ENCODE peak calls at places on chromosomes 16 and 17, in five cellular contexts. X is psoas muscle; K is MM.1S; Y is CD4-positive, alpha-beta memory T cell; G is neural progenitor cell. T is an unnamed sample.

GRCh38 chr17:64128787-64129514 is 993 bp downstream of the ERN1 start:
- DNase-seq in X (peak), K (no peak), G (no peak), Y (no peak), T (peak)

GRCh38 chr17:74632196-74632540 is 8.6 kb upstream of the CD300E start:
- DNase-seq in G (no peak), X (no peak), Y (no peak), K (no peak), T (no peak)

GRCh38 chr16:19542138-19542821 is 13.2 kb upstream of the VPS35L start:
- DNase-seq in G (no peak), X (no peak), Y (no peak), K (no peak), T (no peak)

GRCh38 chr16:1610841-1611653 is 825 bp downstream of the IFT140 start:
- DNase-seq in G (no peak), X (no peak), K (no peak), Y (no peak), T (peak)

GRCh38 chr16:66298006-66298405 is 68.5 kb upstream of the CDH5 start:
- DNase-seq in G (peak), X (no peak), Y (no peak), K (no peak), T (no peak)

GRCh38 chr16:89004209-89004831 is 27.3 kb upstream of the CBFA2T3 start:
- DNase-seq in Y (no peak), K (no peak), G (peak), X (no peak), T (no peak)

GRCh38 chr17:5110816-5111215 is 862 bp downstream of the ZNF232 start:
- DNase-seq in Y (no peak), X (no peak), G (no peak), K (no peak), T (no peak)

GRCh38 chr16:15461376-15461775 is 27.0 kb downstream of the BMERB1 start:
- DNase-seq in G (no peak), K (no peak), X (no peak), Y (no peak), T (no peak)

GRCh38 chr16:12971216-12971615 is 69.8 kb downstream of the SHISA9 start:
- DNase-seq in X (peak), Y (no peak), G (no peak), K (no peak), T (no peak)

GRCh38 chr16:89557230-89557935 is 3.1 kb upstream of the RPL13 start:
- DNase-seq in X (peak), G (peak), Y (peak), K (peak), T (peak)

GRCh38 chr17:61397086-61397842 is 2.4 kb upstream of the TBX2 start:
- DNase-seq in Y (no peak), X (no peak), K (no peak), G (peak), T (no peak)

GRCh38 chr17:71423871-71424546 is 696.8 kb upstream of the SOX9 start:
- DNase-seq in Y (no peak), K (peak), G (no peak), X (no peak), T (no peak)

GRCh38 chr16:72050769-72051464 is 3.4 kb upstream of the HP start:
- DNase-seq in X (peak), Y (no peak), K (no peak), G (no peak), T (no peak)

GRCh38 chr16:74607967-74608356 is 1.0 kb upstream of the GLG1 start:
- DNase-seq in X (no peak), G (peak), Y (no peak), K (no peak), T (no peak)

GRCh38 chr17:64411999-64412771 is 21.5 kb upstream of the PECAM1 start:
- DNase-seq in K (no peak), Y (no peak), X (peak), G (peak), T (no peak)

GRCh38 chr16:62977876-62978275 is 941.6 kb upstream of the CDH8 start:
- DNase-seq in G (no peak), X (no peak), K (no peak), Y (no peak), T (no peak)

GRCh38 chr17:32882734-32883133 is 5.8 kb upstream of the MYO1D start:
- DNase-seq in Y (no peak), K (no peak), X (no peak), G (no peak), T (no peak)

GRCh38 chr16:49189286-49189685 is 92.4 kb downstream of the CBLN1 start:
- DNase-seq in G (no peak), X (no peak), K (no peak), Y (no peak), T (no peak)

GRCh38 chr17:61443475-61443882 is 8.7 kb upstream of the TBX4 start:
- DNase-seq in G (no peak), K (no peak), Y (no peak), X (no peak), T (no peak)

GRCh38 chr16:69726313-69727060 is at the start of gene NQO1:
- DNase-seq in X (peak), Y (peak), K (peak), G (peak), T (peak)

GRCh38 chr16:69724414-69724873 is 1.9 kb downstream of the NQO1 start:
- DNase-seq in X (no peak), K (no peak), Y (no peak), G (no peak), T (no peak)

GRCh38 chr16:69725480-69726312 is 664 bp downstream of the NQO1 start:
- DNase-seq in Y (no peak), G (no peak), K (no peak), X (no peak), T (no peak)

GRCh38 chr16:69724981-69725479 is 1.3 kb downstream of the NQO1 start:
- DNase-seq in X (no peak), Y (no peak), G (no peak), K (no peak), T (no peak)

DNA sequence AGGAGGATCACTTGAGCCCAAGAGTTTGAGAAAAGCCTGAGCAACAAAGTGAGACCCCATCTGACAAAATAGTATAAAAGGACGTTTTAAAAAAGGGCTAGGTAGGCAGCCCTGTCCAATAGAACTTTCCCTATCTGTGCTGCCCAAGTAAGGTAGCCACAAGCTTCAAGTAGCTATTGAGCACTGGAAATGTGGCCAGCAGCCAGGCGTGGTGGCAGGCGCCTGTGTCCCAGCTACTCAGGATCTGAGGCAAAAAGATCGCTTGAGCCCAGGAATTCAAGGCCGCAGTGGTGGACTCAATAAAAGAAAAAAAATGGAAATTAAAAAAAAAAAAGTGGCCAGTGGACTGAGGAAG is 1.5 kb upstream of the NQO1 start:
- DNase-seq in X (no peak), Y (no peak), G (no peak), K (no peak), T (peak)
- H3K4me3 ChIP-seq in X (peak), Y (no peak), G (peak), K (no peak), T (no peak)

DNA sequence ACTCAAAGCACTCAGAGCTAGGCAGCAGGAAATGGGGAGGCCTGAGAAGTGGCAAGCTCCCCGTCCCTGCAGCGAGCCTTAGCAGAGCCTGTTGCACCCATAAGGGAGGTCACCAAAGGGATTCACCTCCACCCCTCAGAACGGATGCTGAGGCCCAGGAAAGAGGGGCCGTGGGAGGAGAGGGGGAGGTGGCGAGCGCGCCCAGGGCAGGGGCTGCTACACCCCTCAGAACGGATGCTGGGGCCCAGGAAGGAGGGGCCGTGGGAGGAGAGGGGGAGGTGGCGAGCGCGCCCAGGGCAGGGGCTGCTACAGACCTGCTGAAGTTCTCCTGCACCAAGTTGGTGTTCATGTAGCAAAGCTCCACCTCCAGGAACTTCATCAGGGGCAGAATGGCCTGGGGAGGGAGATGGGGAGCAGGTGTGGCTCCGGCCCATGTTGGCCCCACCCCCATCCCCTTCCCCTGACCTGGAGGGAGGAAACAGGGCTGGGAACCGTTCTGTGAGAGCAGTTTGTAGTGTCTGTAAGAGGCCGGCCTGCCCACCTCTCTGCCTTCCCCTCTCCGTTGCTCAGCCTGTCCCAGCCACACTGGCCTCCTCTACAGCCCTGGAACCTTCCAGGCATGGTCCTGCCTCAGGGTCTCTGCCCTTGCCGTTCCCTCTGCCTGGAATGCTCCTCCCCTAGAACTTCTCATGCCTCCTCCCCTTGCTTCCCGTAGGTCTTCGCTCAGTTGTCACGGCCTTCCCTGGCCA is 11.4 kb downstream of the UNC13D start:
- DNase-seq in K (no peak), Y (peak), X (no peak), G (no peak), T (no peak)
- H3K4me3 ChIP-seq in K (no peak), Y (peak), X (no peak), G (no peak), T (no peak)

DNA sequence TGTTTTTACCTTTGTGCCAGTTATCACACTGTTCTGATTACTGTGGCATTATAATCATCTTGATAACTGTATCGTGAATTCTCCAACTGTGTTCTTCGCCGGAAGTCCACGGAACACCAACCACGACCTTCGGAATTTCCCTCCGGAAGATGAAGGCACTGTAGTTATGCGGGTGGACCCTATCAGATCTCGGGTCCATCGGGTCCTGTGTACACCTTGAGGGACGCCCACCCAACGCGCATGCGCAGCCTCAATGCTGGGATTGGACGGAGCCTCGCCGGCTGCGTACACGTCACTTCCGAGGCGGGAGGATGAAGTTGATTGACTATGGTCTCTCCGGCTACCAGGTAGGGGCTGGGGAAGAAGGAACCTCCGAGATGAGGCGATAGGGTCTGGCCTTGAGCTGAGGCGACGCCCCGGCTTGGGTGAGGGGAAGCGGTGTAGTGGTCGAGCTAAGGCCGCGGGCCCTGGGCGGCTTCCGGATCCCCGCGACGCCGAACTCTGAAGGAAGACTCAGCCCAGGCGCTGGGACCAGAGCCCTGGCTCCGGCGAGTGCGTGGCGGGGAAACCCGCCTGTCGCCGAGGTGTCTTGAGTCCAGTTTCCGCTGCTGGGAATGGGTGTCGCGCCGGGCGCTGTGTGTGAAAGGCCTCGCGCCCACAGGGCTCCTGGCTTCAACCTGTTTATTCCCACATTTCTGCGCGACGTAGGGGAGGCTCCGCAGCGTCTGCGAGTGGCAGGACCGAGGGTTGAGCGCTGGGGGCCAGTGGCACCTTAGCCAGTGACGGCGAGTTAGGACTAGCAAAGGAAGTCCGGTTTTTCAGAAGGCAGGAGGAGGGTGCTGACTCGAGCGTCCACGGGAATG is at the start of gene DHRS7B:
- DNase-seq in K (peak), X (peak), Y (peak), G (peak), T (peak)
- H3K4me3 ChIP-seq in K (peak), X (peak), Y (peak), G (peak), T (peak)

GRCh38 chr16:84929421-84930297 is 81.7 kb downstream of the ZDHHC7 start:
- DNase-seq in G (no peak), X (peak), K (no peak), Y (no peak), T (no peak)
- H3K4me3 ChIP-seq in G (no peak), X (no peak), K (no peak), Y (no peak), T (no peak)

GRCh38 chr17:81142301-81143199 is 22.8 kb upstream of the PVALEF start:
- DNase-seq in G (peak), Y (peak), X (peak), K (peak), T (peak)
- H3K4me3 ChIP-seq in G (no peak), Y (no peak), X (peak), K (no peak), T (peak)

GRCh38 chr17:27088767-27089078 is 205.2 kb upstream of the WSB1 start:
- DNase-seq in X (no peak), K (no peak), G (no peak), Y (no peak), T (no peak)

GRCh38 chr17:27089929-27090247 is 204.0 kb upstream of the WSB1 start:
- DNase-seq in K (no peak), Y (no peak), G (no peak), X (no peak), T (no peak)

GRCh38 chr17:27087935-27088766 is 205.8 kb upstream of the WSB1 start:
- DNase-seq in K (no peak), G (no peak), Y (no peak), X (no peak), T (no peak)

GRCh38 chr17:27086526-27086925 is 207.4 kb upstream of the WSB1 start:
- DNase-seq in K (no peak), X (no peak), Y (no peak), G (no peak), T (no peak)

DNA sequence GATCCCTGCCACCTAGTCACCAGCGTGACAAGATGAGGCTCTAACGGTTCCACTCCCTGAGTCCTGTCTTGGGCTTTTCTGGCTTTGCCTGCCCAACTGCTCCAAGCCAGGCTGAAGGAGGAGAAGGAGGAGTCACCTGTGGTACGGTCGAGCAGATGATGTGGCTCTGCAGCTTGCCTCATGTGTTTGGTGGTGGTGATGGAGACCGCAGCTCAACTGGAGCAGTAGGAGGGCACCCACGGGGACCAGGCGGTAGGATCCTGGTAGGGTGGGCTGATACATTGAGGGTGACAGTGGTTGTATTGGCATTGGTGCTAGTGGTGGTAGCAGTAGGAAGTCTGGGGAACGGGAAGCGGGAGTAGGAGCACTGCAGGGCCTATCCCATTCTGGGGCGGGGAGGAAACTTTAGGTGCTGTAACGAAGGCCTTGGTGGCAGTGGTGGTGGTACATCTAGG is 202.8 kb upstream of the WSB1 start:
- DNase-seq in K (no peak), X (no peak), Y (no peak), G (no peak), T (no peak)
- H3K4me3 ChIP-seq in K (no peak), X (no peak), Y (no peak), G (no peak), T (no peak)

DNA sequence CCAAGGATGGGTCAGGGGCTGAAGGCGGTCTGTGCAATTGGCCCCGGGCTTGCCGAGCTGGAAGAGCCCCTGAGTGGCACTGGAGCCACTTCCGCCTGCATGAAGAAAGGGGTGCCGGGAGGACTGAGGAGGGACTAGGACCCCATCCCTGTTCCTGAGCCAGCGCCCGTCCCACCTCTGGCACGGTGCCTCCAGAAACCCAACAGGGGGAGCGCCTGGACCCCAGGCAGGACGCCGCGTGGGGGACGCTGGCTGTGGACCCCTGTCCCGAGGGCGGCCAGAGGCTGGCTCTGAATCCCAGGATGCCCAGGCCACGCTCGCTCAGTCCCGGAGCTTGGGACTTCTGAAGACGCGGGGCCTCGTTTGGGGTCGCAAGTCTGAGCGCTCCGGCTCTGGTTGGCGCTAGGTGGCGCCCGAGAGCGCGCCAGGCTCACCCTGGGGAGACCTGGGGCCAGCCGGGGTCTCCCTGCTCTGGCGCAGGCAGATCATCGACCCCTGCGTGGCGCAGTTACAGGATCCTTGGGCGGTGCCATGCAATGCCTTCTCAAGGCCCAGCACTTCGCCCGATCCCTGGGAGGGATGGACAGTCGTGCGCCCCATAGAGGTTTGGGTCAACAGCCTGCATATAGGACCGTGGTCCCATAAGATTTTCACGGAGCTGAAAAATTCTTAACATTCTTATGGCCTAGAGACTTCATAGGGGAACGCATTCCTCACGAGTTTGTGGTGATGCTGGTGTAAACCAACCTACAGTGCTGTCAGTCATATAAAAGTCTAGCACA is 58.5 kb upstream of the CREBBP start:
- DNase-seq in G (peak), Y (peak), X (peak), K (peak), T (no peak)
- H3K4me3 ChIP-seq in G (peak), Y (peak), X (peak), K (peak), T (peak)